ENCODE peak calls at places on chromosomes 4 and X, in eight cellular contexts. K is HCT116, G is mammary epithelial cell, H is lower lobe of right lung, I is pancreas, L is mesenchymal stem cell, F is K562, Z is psoas muscle. P is an unnamed sample.

GRCh38 chr4:123096038-123096437 is 173.6 kb upstream of the NUDT6 start:
- DNase-seq in F (peak; percentile 44), G (peak; percentile 12), K (peak; percentile 18), H (no peak), Z (no peak), L (peak; percentile 30), I (no peak), P (no peak)

GRCh38 chr4:142773505-142773904 is 72.6 kb downstream of the INPP4B start:
- DNase-seq in I (no peak), G (no peak), H (no peak), L (no peak), F (no peak), Z (no peak), K (no peak), P (no peak)

GRCh38 chrX:41384041-41384705 is 50.2 kb downstream of the DDX3X start:
- DNase-seq in K (peak; percentile 51), F (peak; percentile 80), L (peak; percentile 82), Z (peak; percentile 49), G (peak; percentile 65), H (peak; percentile 88), I (peak; percentile 42), P (peak; percentile 90)

GRCh38 chr4:71406459-71406963 is 67.7 kb downstream of the SLC4A4 start:
- DNase-seq in K (no peak), F (peak; percentile 88), G (no peak), Z (no peak), L (peak; percentile 56), H (no peak), I (no peak), P (no peak)

GRCh38 chr4:82713856-82714255 is 84.7 kb downstream of the SCD5 start:
- DNase-seq in K (no peak), F (no peak), Z (no peak), L (no peak), H (no peak), I (no peak), G (peak; percentile 72), P (no peak)

GRCh38 chr4:13243152-13243551 is 241.0 kb downstream of the RAB28 start:
- DNase-seq in L (no peak), H (no peak), F (no peak), I (no peak), K (no peak), Z (no peak), G (no peak), P (no peak)

GRCh38 chr4:4289575-4289929 is 402 bp downstream of the LYAR start:
- DNase-seq in G (no peak), I (no peak), K (no peak), F (no peak), Z (no peak), H (peak; percentile 53), L (no peak), P (no peak)

GRCh38 chrX:135536883-135537282 is 16.4 kb downstream of the INTS6L start:
- DNase-seq in F (no peak), L (no peak), I (no peak), K (no peak), H (no peak), G (no peak), Z (no peak), P (no peak)

GRCh38 chr4:89438102-89438831 is 130.7 kb upstream of the GPRIN3 start:
- DNase-seq in H (peak; percentile 36), I (peak; percentile 13), Z (peak; percentile 9), L (peak; percentile 67), K (peak; percentile 72), F (peak; percentile 50), G (peak; percentile 44), P (no peak)

GRCh38 chr4:186932196-186932595 is 208.5 kb upstream of the FAT1 start:
- DNase-seq in F (no peak), Z (no peak), L (no peak), K (peak; percentile 94), G (no peak), I (no peak), H (no peak), P (no peak)

GRCh38 chr4:80237992-80238391 is 28.5 kb upstream of the FGF5 start:
- DNase-seq in K (no peak), H (no peak), Z (no peak), G (peak; percentile 96), I (no peak), F (no peak), L (peak; percentile 82), P (no peak)

GRCh38 chr4:80233390-80233789 is 33.1 kb upstream of the FGF5 start:
- DNase-seq in L (no peak), F (no peak), H (no peak), Z (no peak), K (no peak), G (no peak), I (no peak), P (no peak)

GRCh38 chr4:80232707-80233370 is 33.6 kb upstream of the FGF5 start:
- DNase-seq in Z (no peak), L (no peak), H (no peak), K (no peak), F (no peak), I (no peak), G (no peak), P (no peak)

GRCh38 chr4:80239480-80239879 is 27.0 kb upstream of the FGF5 start:
- DNase-seq in F (no peak), K (no peak), H (no peak), Z (no peak), L (peak; percentile 37), I (no peak), G (no peak), P (no peak)

DNA sequence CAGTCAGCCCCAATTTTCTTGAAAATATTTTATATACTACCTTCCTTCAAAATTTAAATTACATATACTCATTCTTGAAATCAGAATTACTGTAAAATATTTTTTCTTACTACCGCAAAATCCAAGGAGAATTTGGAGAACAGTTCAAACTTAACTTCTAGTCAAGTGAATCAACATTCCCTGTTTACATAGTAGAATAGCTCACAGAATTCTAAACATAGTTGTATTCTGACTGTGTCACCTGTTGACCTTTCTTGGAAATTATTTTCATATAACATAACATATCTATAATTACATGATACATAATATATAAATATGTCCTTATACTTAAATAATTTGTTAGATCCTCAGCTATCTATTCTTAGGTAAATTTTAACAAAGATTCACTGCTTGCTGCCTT is 31.0 kb upstream of the FGF5 start:
- DNase-seq in Z (no peak), K (no peak), G (no peak), H (no peak), F (no peak), L (no peak), I (no peak), P (no peak)
- H3K4me1 ChIP-seq in Z (no peaks in the 10 kb centered on the region), K (no peaks in the 10 kb centered on the region), G (peaks cover 36% of the 10 kb centered on the region), H (no peaks in the 10 kb centered on the region), F (peaks cover 4% of the 10 kb centered on the region), L (peaks cover 4% of the 10 kb centered on the region), I (no peaks in the 10 kb centered on the region), P (no peaks in the 10 kb centered on the region)

DNA sequence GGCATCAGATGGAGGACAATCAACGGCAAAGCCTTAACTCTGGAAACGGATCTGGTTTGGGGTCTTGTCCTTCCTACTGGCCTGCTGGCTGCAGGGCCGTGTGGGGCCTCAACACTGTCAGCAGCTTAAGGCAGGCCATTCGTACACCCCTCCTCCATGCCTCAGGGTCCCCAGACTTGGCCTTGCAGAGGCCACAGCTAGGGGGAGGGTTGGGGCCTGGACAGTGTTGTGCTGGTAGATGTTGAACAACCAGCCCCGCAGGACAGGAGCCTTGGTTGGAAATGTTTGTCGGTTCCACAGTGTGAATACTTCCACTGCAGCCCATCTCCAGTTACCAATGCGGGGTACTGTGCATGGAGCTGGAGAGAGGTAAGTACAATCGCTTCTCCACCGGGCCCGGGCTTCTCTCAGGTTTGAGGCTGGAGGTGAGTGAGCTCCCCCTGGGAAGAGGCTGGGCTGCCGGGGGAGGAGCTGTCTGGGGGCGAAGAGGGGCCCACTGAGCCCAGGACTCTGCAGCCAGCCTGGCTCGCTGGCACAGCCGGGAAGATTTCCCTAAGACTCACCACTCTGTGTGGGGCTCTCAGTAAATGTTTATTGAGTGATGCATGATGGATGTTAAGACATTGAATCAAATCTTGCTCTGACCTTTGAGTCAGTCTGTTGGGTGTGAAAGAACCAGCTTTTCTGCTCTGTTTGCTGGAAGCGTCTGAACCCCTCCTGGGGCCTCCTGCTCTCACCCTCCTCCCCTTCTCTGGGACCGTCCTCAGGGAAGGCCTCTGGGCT is 19.7 kb upstream of the GPR78 start:
- DNase-seq in F (no peak), H (no peak), I (no peak), Z (no peak), K (no peak), L (no peak), G (no peak), P (no peak)
- H3K4me1 ChIP-seq in F (peaks cover 4% of the 10 kb centered on the region), H (no peaks in the 10 kb centered on the region), I (no peaks in the 10 kb centered on the region), Z (no peaks in the 10 kb centered on the region), K (peaks cover 5% of the 10 kb centered on the region), L (peaks cover 17% of the 10 kb centered on the region), G (no peaks in the 10 kb centered on the region), P (no peaks in the 10 kb centered on the region)

GRCh38 chrX:10089378-10089795 is 67.4 kb upstream of the CLCN4 start:
- DNase-seq in I (no peak), L (no peak), H (no peak), F (no peak), K (no peak), Z (no peak), G (no peak), P (no peak)

GRCh38 chrX:10083809-10084208 is 73.0 kb upstream of the CLCN4 start:
- DNase-seq in H (no peak), Z (no peak), L (no peak), I (no peak), F (no peak), G (no peak), K (no peak), P (no peak)

GRCh38 chrX:10087391-10087790 is 69.4 kb upstream of the CLCN4 start:
- DNase-seq in K (no peak), L (no peak), H (no peak), Z (no peak), F (no peak), G (no peak), I (no peak), P (no peak)

GRCh38 chrX:10086683-10087082 is 70.1 kb upstream of the CLCN4 start:
- DNase-seq in G (no peak), H (no peak), Z (no peak), I (no peak), L (no peak), K (no peak), F (no peak), P (no peak)

DNA sequence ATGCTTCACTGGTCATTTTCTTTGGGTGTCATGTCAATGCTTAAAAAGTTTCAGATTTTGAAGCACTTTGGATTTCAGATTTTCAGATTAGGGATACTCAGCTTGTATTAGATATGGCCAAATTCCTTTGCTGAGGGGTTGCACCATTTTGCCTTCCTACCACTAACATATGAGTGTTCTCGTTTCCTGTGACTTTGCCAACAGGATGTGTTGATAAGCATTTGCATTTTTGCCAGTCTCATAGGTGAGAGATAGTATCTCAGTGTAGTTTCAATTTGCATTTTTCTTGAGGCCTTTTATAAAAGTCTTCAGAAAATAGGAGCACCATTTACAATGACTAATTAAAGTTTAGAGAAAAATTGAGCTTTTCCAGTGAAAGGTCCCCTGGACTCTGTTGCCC is 71.6 kb upstream of the CLCN4 start:
- DNase-seq in I (no peak), K (no peak), H (no peak), G (peak; percentile 6), F (no peak), Z (no peak), L (no peak), P (no peak)
- H3K4me1 ChIP-seq in I (no peaks in the 10 kb centered on the region), K (no peaks in the 10 kb centered on the region), H (peaks cover 43% of the 10 kb centered on the region), G (no peaks in the 10 kb centered on the region), F (no peaks in the 10 kb centered on the region), Z (peaks cover 3% of the 10 kb centered on the region), L (peaks cover 4% of the 10 kb centered on the region), P (peaks cover 18% of the 10 kb centered on the region)

DNA sequence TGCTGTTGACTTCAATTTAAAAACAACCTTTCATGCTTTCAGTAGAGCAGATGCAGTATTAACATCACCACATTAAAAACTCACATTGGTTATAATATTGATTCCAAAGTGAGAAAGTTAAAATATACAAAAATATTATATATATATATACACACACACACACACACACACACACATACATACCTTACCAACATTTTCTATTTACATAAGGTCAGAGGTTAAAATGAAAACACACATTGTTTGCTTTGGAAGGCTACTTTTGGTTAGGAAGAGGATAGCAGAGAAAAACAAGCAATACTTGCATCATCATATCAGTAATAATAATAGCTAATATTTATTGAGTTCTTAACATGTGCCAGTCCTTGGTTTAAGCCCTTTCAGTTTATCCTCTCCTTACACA is 226.5 kb downstream of the PPP4R3C start:
- DNase-seq in I (no peak), F (no peak), Z (no peak), H (no peak), K (no peak), G (no peak), L (no peak), P (no peak)
- H3K4me1 ChIP-seq in I (no peaks in the 10 kb centered on the region), F (no peaks in the 10 kb centered on the region), Z (no peaks in the 10 kb centered on the region), H (no peaks in the 10 kb centered on the region), K (no peaks in the 10 kb centered on the region), G (no peaks in the 10 kb centered on the region), L (no peaks in the 10 kb centered on the region), P (no peaks in the 10 kb centered on the region)

P was measured in upper lobe of left lung.